ENCODE peak calls at places on chromosomes 2 and 18, in six cellular contexts. One of them, this sample, is unnamed.

GRCh38 chr2:179239194-179239593 is 25.4 kb downstream of the SESTD1 start:
- DNase-seq in CD8-positive, alpha-beta T cell: no peak
- DNase-seq in GM12865: no peak
- DNase-seq in OCI-LY7: no peak
- DNase-seq in IMR-90: peak; percentile 28
- DNase-seq in HL-60: no peak
- DNase-seq in this sample: no peak

GRCh38 chr2:149188291-149188690 is 142.1 kb upstream of the LYPD6 start:
- DNase-seq in CD8-positive, alpha-beta T cell: no peak
- DNase-seq in GM12865: no peak
- DNase-seq in OCI-LY7: no peak
- DNase-seq in IMR-90: no peak
- DNase-seq in HL-60: no peak
- DNase-seq in this sample: no peak

GRCh38 chr2:239155806-239156480 is 244.9 kb downstream of the HDAC4 start:
- DNase-seq in CD8-positive, alpha-beta T cell: no peak
- DNase-seq in GM12865: no peak
- DNase-seq in OCI-LY7: no peak
- DNase-seq in IMR-90: no peak
- DNase-seq in HL-60: no peak
- DNase-seq in this sample: peak; percentile 25

GRCh38 chr2:135662088-135662487 is 79.6 kb upstream of the UBXN4 start:
- DNase-seq in CD8-positive, alpha-beta T cell: no peak
- DNase-seq in GM12865: no peak
- DNase-seq in OCI-LY7: no peak
- DNase-seq in IMR-90: peak; percentile 55
- DNase-seq in HL-60: no peak
- DNase-seq in this sample: no peak

GRCh38 chr2:43798300-43798699 is 24.5 kb downstream of the DYNC2LI1 start:
- DNase-seq in CD8-positive, alpha-beta T cell: no peak
- DNase-seq in GM12865: no peak
- DNase-seq in OCI-LY7: no peak
- DNase-seq in IMR-90: no peak
- DNase-seq in HL-60: no peak
- DNase-seq in this sample: no peak

GRCh38 chr2:207064128-207064694 is 101.5 kb downstream of the KLF7 start:
- DNase-seq in CD8-positive, alpha-beta T cell: no peak
- DNase-seq in GM12865: no peak
- DNase-seq in OCI-LY7: no peak
- DNase-seq in IMR-90: no peak
- DNase-seq in HL-60: no peak
- DNase-seq in this sample: no peak

GRCh38 chr18:42706618-42707017 is 408.9 kb downstream of the RIT2 start:
- DNase-seq in CD8-positive, alpha-beta T cell: no peak
- DNase-seq in GM12865: peak; percentile 0
- DNase-seq in OCI-LY7: no peak
- DNase-seq in IMR-90: no peak
- DNase-seq in HL-60: no peak
- DNase-seq in this sample: no peak

GRCh38 chr2:85858841-85859240 is 29.9 kb downstream of the ST3GAL5 start:
- DNase-seq in CD8-positive, alpha-beta T cell: no peak
- DNase-seq in GM12865: no peak
- DNase-seq in OCI-LY7: no peak
- DNase-seq in IMR-90: no peak
- DNase-seq in HL-60: no peak
- DNase-seq in this sample: no peak

DNA sequence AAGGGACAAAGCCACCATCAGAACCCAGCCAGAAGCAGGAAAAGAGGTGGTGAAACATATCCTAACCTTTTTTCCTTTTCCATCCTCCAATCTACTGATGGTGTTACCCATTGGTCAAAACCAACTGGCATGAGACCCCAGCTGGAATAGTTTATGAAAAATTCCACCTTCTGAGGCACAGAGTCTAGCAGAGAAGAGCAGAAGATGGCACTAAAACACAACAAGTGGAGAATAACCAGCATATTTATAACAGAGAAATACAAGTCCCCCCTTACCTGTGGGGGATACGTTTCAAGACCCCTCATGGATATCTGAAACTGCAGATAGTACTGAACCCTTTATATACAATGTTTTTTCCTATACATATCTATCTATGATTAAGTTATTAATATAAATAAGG is 4.9 kb upstream of the INPP1 start:
- DNase-seq in CD8-positive, alpha-beta T cell: no peak
- DNase-seq in GM12865: no peak
- DNase-seq in OCI-LY7: no peak
- DNase-seq in IMR-90: no peak
- DNase-seq in HL-60: no peak
- DNase-seq in this sample: no peak
- TF ChIP-seq CTCF in CD8-positive, alpha-beta T cell: peak; percentile 33
- TF ChIP-seq CTCF in GM12865: no peak
- TF ChIP-seq CTCF in OCI-LY7: no peak
- TF ChIP-seq CTCF in IMR-90: no peak
- TF ChIP-seq CTCF in HL-60: no peak
- TF ChIP-seq CTCF in this sample: no peak

DNA sequence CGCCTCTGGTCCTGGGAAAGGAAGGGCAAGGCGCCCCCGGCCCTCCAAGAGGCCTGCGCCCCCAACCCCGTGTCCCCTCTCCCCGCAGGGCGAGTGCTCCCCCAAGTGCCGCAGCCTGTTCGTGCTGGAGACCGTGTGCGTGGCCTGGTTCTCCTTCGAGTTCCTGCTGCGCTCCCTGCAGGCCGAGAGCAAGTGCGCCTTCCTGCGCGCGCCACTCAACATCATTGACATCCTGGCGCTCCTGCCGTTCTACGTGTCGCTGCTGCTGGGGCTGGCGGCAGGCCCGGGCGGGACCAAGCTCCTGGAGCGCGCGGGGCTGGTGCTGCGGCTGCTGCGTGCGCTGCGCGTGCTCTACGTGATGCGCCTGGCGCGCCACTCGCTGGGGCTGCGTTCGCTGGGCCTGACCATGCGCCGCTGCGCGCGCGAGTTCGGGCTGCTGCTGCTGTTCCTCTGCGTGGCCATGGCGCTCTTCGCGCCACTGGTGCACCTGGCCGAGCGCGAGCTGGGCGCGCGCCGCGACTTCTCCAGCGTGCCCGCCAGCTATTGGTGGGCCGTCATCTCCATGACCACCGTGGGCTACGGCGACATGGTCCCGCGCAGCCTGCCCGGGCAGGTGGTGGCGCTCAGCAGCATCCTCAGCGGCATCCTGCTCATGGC is 52.4 kb downstream of the SLC66A2 start:
- DNase-seq in CD8-positive, alpha-beta T cell: no peak
- DNase-seq in GM12865: no peak
- DNase-seq in OCI-LY7: no peak
- DNase-seq in IMR-90: no peak
- DNase-seq in HL-60: no peak
- DNase-seq in this sample: no peak
- TF ChIP-seq CTCF in CD8-positive, alpha-beta T cell: no peak
- TF ChIP-seq CTCF in GM12865: no peak
- TF ChIP-seq CTCF in OCI-LY7: no peak
- TF ChIP-seq CTCF in IMR-90: no peak
- TF ChIP-seq CTCF in HL-60: no peak
- TF ChIP-seq CTCF in this sample: no peak

DNA sequence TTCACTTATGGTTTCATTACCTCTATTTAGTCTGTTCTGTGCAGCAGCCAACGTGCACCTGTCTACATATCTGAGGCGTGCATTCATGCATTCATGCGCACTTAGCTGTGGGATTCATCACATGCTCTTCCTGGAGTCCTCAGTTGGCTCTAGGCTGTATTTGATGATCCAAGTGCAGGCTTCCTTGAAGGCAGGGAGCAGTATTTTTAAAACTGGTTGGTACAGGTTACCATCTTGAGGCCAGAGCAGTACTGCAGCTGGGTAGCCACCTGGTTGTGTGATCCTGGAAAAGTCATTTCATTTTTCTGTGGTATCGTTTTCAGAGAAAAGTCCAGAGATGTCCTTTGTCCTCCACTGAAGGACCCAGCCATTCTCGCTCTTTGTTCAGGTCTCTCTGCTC is 109.8 kb downstream of the EN1 start:
- DNase-seq in CD8-positive, alpha-beta T cell: no peak
- DNase-seq in GM12865: no peak
- DNase-seq in OCI-LY7: no peak
- DNase-seq in IMR-90: no peak
- DNase-seq in HL-60: no peak
- DNase-seq in this sample: no peak
- TF ChIP-seq CTCF in CD8-positive, alpha-beta T cell: no peak
- TF ChIP-seq CTCF in GM12865: no peak
- TF ChIP-seq CTCF in OCI-LY7: no peak
- TF ChIP-seq CTCF in IMR-90: no peak
- TF ChIP-seq CTCF in HL-60: no peak
- TF ChIP-seq CTCF in this sample: no peak

GRCh38 chr2:14828223-14828622 is 195.7 kb downstream of the LRATD1 start:
- DNase-seq in CD8-positive, alpha-beta T cell: no peak
- DNase-seq in GM12865: no peak
- DNase-seq in OCI-LY7: no peak
- DNase-seq in IMR-90: no peak
- DNase-seq in HL-60: no peak
- DNase-seq in this sample: no peak

GRCh38 chr2:14826518-14826917 is 194.0 kb downstream of the LRATD1 start:
- DNase-seq in CD8-positive, alpha-beta T cell: no peak
- DNase-seq in GM12865: no peak
- DNase-seq in OCI-LY7: no peak
- DNase-seq in IMR-90: no peak
- DNase-seq in HL-60: no peak
- DNase-seq in this sample: no peak

GRCh38 chr2:14827226-14828023 is 194.9 kb downstream of the LRATD1 start:
- DNase-seq in CD8-positive, alpha-beta T cell: no peak
- DNase-seq in GM12865: no peak
- DNase-seq in OCI-LY7: no peak
- DNase-seq in IMR-90: peak; percentile 1
- DNase-seq in HL-60: no peak
- DNase-seq in this sample: no peak

GRCh38 chr2:14831458-14831857 is 198.9 kb downstream of the LRATD1 start:
- DNase-seq in CD8-positive, alpha-beta T cell: no peak
- DNase-seq in GM12865: no peak
- DNase-seq in OCI-LY7: no peak
- DNase-seq in IMR-90: no peak
- DNase-seq in HL-60: no peak
- DNase-seq in this sample: no peak
- TF ChIP-seq CTCF in CD8-positive, alpha-beta T cell: no peak
- TF ChIP-seq CTCF in GM12865: no peak
- TF ChIP-seq CTCF in OCI-LY7: no peak
- TF ChIP-seq CTCF in IMR-90: no peak
- TF ChIP-seq CTCF in HL-60: no peak
- TF ChIP-seq CTCF in this sample: no peak

GRCh38 chr18:37489011-37489410 is 76.6 kb downstream of the CELF4 start:
- DNase-seq in CD8-positive, alpha-beta T cell: no peak
- DNase-seq in GM12865: no peak
- DNase-seq in OCI-LY7: no peak
- DNase-seq in IMR-90: no peak
- DNase-seq in HL-60: no peak
- DNase-seq in this sample: no peak
- TF ChIP-seq CTCF in CD8-positive, alpha-beta T cell: no peak
- TF ChIP-seq CTCF in GM12865: no peak
- TF ChIP-seq CTCF in OCI-LY7: no peak
- TF ChIP-seq CTCF in IMR-90: no peak
- TF ChIP-seq CTCF in HL-60: no peak
- TF ChIP-seq CTCF in this sample: no peak